ENCODE peak calls at places on chromosomes 11 and 22, in ten cellular contexts. P is foreskin fibroblast; M is thyroid gland; G is sigmoid colon; D is CD8-positive, alpha-beta T cell; K is astrocyte; F is psoas muscle; S is ovary; V is cardiac fibroblast; E is kidney epithelial cell. A is an unnamed sample.
A peak's percentile ranks its signal among the peaks of the same experiment; 100 is the strongest.

GRCh38 chr22:30325065-30325720 is 1.5 kb downstream of the TBC1D10A start:
- DNase-seq in P (peak; percentile 79), M (peak; percentile 59), G (peak; percentile 83), D (no peak), K (peak; percentile 82), F (peak; percentile 38), S (peak; percentile 51), V (peak; percentile 84), E (no peak), A (peak; percentile 50)

GRCh38 chr22:46763051-46763705 is 728 bp downstream of the TBC1D22A start:
- DNase-seq in P (no peak), M (no peak), G (peak; percentile 81), D (no peak), K (no peak), F (peak; percentile 46), S (no peak), V (peak; percentile 76), E (no peak), A (no peak)

GRCh38 chr11:124543145-124543544 is 309 bp downstream of the OR8B12 start:
- DNase-seq in P (no peak), M (no peak), G (no peak), D (no peak), K (no peak), F (no peak), S (no peak), V (no peak), E (no peak), A (no peak)

GRCh38 chr11:11313426-11313825 is 39.6 kb downstream of the CSNK2A3 start:
- DNase-seq in P (peak; percentile 24), M (peak; percentile 20), G (no peak), D (no peak), K (peak; percentile 20), F (peak; percentile 29), S (no peak), V (peak; percentile 43), E (peak; percentile 45), A (no peak)

GRCh38 chr11:945986-946385 is 20.3 kb downstream of the AP2A2 start:
- DNase-seq in P (no peak), M (no peak), G (no peak), D (no peak), K (peak; percentile 47), F (no peak), S (no peak), V (peak; percentile 73), E (no peak), A (peak; percentile 95)

GRCh38 chr22:27892811-27893210 is 26.2 kb downstream of the PITPNB start:
- DNase-seq in P (no peak), M (no peak), G (no peak), D (no peak), K (no peak), F (no peak), S (no peak), V (no peak), E (no peak), A (no peak)

GRCh38 chr11:36130401-36130800 is 158.8 kb downstream of the COMMD9 start:
- DNase-seq in P (no peak), M (no peak), G (no peak), D (no peak), K (no peak), F (no peak), S (no peak), V (no peak), E (no peak), A (no peak)

GRCh38 chr11:69444381-69445130 is 36.9 kb upstream of the LINC01488 start:
- DNase-seq in P (peak; percentile 86), M (peak; percentile 97), G (peak; percentile 90), D (no peak), K (peak; percentile 90), F (peak; percentile 74), S (no peak), V (peak; percentile 95), E (peak; percentile 70), A (peak; percentile 79)

GRCh38 chr22:41479671-41480396 is 10.9 kb downstream of the ACO2 start:
- DNase-seq in P (peak; percentile 31), M (no peak), G (no peak), D (no peak), K (peak; percentile 58), F (no peak), S (no peak), V (peak; percentile 68), E (no peak), A (peak; percentile 93)

GRCh38 chr22:49999063-49999900 is 13.3 kb downstream of the IL17REL start:
- DNase-seq in P (no peak), M (no peak), G (no peak), D (no peak), K (no peak), F (no peak), S (no peak), V (peak; percentile 32), E (no peak), A (peak; percentile 80)

GRCh38 chr11:105189586-105189985 is 50.0 kb upstream of the CARD18 start:
- DNase-seq in P (peak; percentile 32), M (no peak), G (no peak), D (no peak), K (no peak), F (no peak), S (no peak), V (peak; percentile 61), E (no peak), A (no peak)

GRCh38 chr11:87368876-87369480 is 331.2 kb downstream of the TMEM135 start:
- DNase-seq in P (no peak), M (no peak), G (no peak), D (no peak), K (peak; percentile 60), F (no peak), S (no peak), V (peak; percentile 15), E (no peak), A (no peak)

GRCh38 chr22:45918455-45919370 is 58.2 kb downstream of the WNT7B start:
- DNase-seq in P (no peak), M (no peak), G (no peak), D (no peak), K (peak; percentile 60), F (no peak), S (no peak), V (peak; percentile 20), E (no peak), A (no peak)

GRCh38 chr22:38272373-38273134 is at the start of gene TMEM184B:
- DNase-seq in P (peak; percentile 62), M (peak; percentile 77), G (peak; percentile 89), D (peak; percentile 62), K (no peak), F (peak; percentile 86), S (peak; percentile 84), V (peak; percentile 78), E (no peak), A (peak; percentile 94)
- H3K4me3 ChIP-seq in P (peak within 1 kb of the TSS; percentile 86), M (peak within 1 kb of the TSS; percentile 95), G (peak within 1 kb of the TSS; percentile 99), D (peak within 1 kb of the TSS; percentile 70), K (peak within 1 kb of the TSS; percentile 89), F (peak within 1 kb of the TSS; percentile 90), S (peak within 1 kb of the TSS; percentile 86), V (peak within 1 kb of the TSS; percentile 96), E (peak within 1 kb of the TSS; percentile 83), A (peak within 1 kb of the TSS; percentile 98)

DNA sequence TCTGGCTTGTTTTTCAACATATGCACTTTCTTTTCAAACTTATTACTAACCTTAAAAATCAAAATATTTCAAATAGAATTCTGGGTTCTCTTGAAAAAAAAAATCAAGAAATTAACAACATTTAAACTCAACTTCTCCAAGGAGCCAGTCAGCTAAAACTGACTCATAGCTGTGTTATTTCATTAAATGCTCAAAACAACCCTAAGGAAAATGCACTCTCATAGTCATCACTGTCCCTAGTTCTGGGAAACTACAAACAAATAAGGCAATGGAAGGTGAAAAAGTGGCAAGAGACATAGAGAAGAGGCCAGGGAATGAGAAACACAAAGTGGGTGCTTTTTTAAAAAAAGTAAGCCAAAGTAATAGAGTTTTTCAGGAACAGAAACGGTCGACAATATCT is 4.1 kb upstream of the ARHGAP20 start:
- DNase-seq in P (peak; percentile 38), M (no peak), G (no peak), D (no peak), K (peak; percentile 41), F (no peak), S (no peak), V (peak; percentile 51), E (no peak), A (no peak)
- H3K4me3 ChIP-seq in P (no peak overlapping the region), M (no peak overlapping the region), G (no peak overlapping the region), D (no peak overlapping the region), K (no peak overlapping the region), F (no peak overlapping the region), S (no peak overlapping the region), V (no peak overlapping the region), E (no peak overlapping the region), A (no peak overlapping the region)

GRCh38 chr22:19615001-19615461 is 90.8 kb upstream of the CLDN5 start:
- DNase-seq in P (no peak), M (no peak), G (no peak), D (no peak), K (no peak), F (no peak), S (no peak), V (no peak), E (no peak), A (no peak)
- H3K4me3 ChIP-seq in P (no peak overlapping the region), M (no peak overlapping the region), G (no peak overlapping the region), D (no peak overlapping the region), K (no peak overlapping the region), F (no peak overlapping the region), S (no peak overlapping the region), V (no peak overlapping the region), E (no peak overlapping the region), A (no peak overlapping the region)

DNA sequence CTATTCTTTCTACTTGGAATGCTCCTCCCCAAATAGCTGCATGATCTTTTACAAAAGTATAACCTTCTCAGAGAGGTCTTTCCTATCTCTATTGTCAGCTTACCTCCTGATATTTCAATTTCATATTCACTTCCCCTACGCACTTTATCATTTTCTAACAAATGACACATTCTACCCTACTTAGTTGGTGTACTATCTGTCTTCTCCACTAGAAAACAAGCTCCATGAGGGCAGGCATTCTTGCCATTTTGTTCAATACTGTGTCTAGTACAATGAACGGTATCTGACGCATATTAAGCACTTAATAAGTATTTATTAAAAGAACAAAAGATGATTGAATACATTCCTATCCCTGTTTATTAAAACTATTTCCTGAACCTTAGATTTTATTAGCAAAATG is 96.5 kb upstream of the APOA1 start:
- DNase-seq in P (no peak), M (no peak), G (no peak), D (no peak), K (no peak), F (no peak), S (no peak), V (no peak), E (no peak), A (no peak)
- H3K4me3 ChIP-seq in P (no peak overlapping the region), M (no peak overlapping the region), G (no peak overlapping the region), D (no peak overlapping the region), K (no peak overlapping the region), F (no peak overlapping the region), S (no peak overlapping the region), V (no peak overlapping the region), E (no peak overlapping the region), A (no peak overlapping the region)

GRCh38 chr11:130449996-130450419 is 1.6 kb downstream of the ADAMTS15 start:
- DNase-seq in P (peak; percentile 34), M (peak; percentile 94), G (peak; percentile 92), D (no peak), K (peak; percentile 77), F (peak; percentile 82), S (peak; percentile 48), V (peak; percentile 94), E (no peak), A (peak; percentile 90)
- H3K4me3 ChIP-seq in P (peak overlapping the region; percentile 62), M (peak overlapping the region; percentile 85), G (peak overlapping the region; percentile 63), D (no peak overlapping the region), K (peak overlapping the region; percentile 67), F (peak overlapping the region; percentile 70), S (peak overlapping the region; percentile 52), V (peak overlapping the region; percentile 66), E (peak overlapping the region; percentile 60), A (peak overlapping the region; percentile 61)

GRCh38 chr11:132610791-132611190 is 921.5 kb downstream of the OPCML start:
- DNase-seq in P (no peak), M (no peak), G (no peak), D (no peak), K (peak; percentile 62), F (no peak), S (no peak), V (no peak), E (no peak), A (no peak)
- H3K4me3 ChIP-seq in P (no peak overlapping the region), M (no peak overlapping the region), G (no peak overlapping the region), D (no peak overlapping the region), K (no peak overlapping the region), F (no peak overlapping the region), S (no peak overlapping the region), V (no peak overlapping the region), E (no peak overlapping the region), A (no peak overlapping the region)